ENCODE peak calls at places on chromosome 17, in four cellular contexts. I, M, P and G are unnamed samples.

GRCh38 chr17:75876938-75877751 is 1.2 kb downstream of the TRIM47 start:
- DNase-seq in I (peak; percentile 87), M (peak; percentile 74), P (peak; percentile 62), G (no peak)

GRCh38 chr17:43868236-43868994 is 21.4 kb downstream of the CD300LG start:
- DNase-seq in I (no peak), M (no peak), P (no peak), G (no peak)

GRCh38 chr17:67911038-67911782 is 85.1 kb downstream of the C17orf58 start:
- DNase-seq in I (no peak), M (no peak), P (no peak), G (no peak)

GRCh38 chr17:75642221-75643032 is 9.2 kb downstream of the SMIM5 start:
- DNase-seq in I (no peak), M (no peak), P (no peak), G (peak; percentile 68)

GRCh38 chr17:7438050-7438614 is 1.2 kb upstream of the FGF11 start:
- DNase-seq in I (no peak), M (no peak), P (no peak), G (peak; percentile 55)

GRCh38 chr17:8375738-8376259 is 705 bp downstream of the KRABD2 start:
- DNase-seq in I (no peak), M (no peak), P (no peak), G (no peak)

GRCh38 chr17:55265434-55266021 is 768 bp downstream of the HLF start:
- DNase-seq in I (no peak), M (no peak), P (peak; percentile 82), G (peak; percentile 14)

GRCh38 chr17:49729074-49729473 is 21.3 kb upstream of the SLC35B1 start:
- DNase-seq in I (no peak), M (no peak), P (no peak), G (no peak)

GRCh38 chr17:73998246-73999220 is 204.9 kb upstream of the RPL38 start:
- DNase-seq in I (peak; percentile 35), M (peak; percentile 44), P (peak; percentile 82), G (peak; percentile 84)

GRCh38 chr17:62565817-62566216 is 61.7 kb upstream of the MRC2 start:
- DNase-seq in I (no peak), M (no peak), P (no peak), G (no peak)

GRCh38 chr17:78739331-78739853 is 42.7 kb downstream of the CYTH1 start:
- DNase-seq in I (no peak), M (no peak), P (no peak), G (no peak)

GRCh38 chr17:60637683-60638082 is 37.7 kb downstream of the PPM1D start:
- DNase-seq in I (no peak), M (no peak), P (no peak), G (no peak)

GRCh38 chr17:60641126-60641525 is 36.5 kb upstream of the BCAS3 start:
- DNase-seq in I (no peak), M (no peak), P (no peak), G (no peak)

GRCh38 chr17:60641810-60642220 is 35.8 kb upstream of the BCAS3 start:
- DNase-seq in I (peak; percentile 78), M (peak; percentile 87), P (peak; percentile 75), G (peak; percentile 73)

GRCh38 chr17:60639019-60639330 is 38.7 kb upstream of the BCAS3 start:
- DNase-seq in I (no peak), M (no peak), P (no peak), G (no peak)

GRCh38 chr17:60640503-60640902 is 37.1 kb upstream of the BCAS3 start:
- DNase-seq in I (no peak), M (peak; percentile 50), P (no peak), G (no peak)
- TF ChIP-seq ELF1 in I (no peak), M (no peak), P (no peak), G (no peak)

GRCh38 chr17:48596000-48596734 is 2.6 kb upstream of the HOXB5 start:
- DNase-seq in I (no peak), M (no peak), P (no peak), G (no peak)
- TF ChIP-seq POLR2AphosphoS5 in I (no peak), M (no peak), P (no peak), G (no peak)

DNA sequence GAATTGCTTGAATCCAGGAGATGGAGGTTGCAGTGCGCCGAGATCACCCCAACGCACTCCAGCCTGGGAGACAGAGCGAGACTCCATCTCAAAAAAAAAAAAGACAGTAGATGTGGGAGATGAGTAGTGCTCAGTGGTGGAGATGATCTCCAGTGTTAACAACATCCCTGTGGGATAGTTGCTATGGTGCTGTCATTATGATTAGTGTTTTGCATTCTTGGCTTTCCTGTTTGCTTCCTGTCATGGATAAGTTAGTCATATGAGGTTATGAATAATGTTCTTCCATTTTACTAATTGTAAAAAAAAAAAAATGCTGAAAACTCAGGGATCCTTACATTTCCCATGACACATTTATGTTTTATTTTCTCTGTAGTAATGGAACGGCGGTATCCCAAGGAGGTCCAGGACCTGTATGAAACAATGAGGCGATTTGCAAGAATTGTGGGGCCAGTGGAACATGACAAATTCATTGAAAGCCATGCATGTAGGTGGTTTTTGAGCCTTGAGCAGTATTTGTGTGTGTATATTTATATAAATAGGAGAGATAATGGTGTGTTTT is 24.6 kb upstream of the DUSP14 start:
- DNase-seq in I (no peak), M (no peak), P (no peak), G (no peak)
- TF ChIP-seq ELF1 in I (no peak), M (no peak), P (no peak), G (no peak)

GRCh38 chr17:28902819-28903545 is at the start of gene DHRS13:
- DNase-seq in I (peak; percentile 91), M (peak; percentile 91), P (peak; percentile 99), G (peak; percentile 95)
- TF ChIP-seq POLR2AphosphoS5 in I (peak; percentile 74), M (no peak), P (no peak), G (peak; percentile 76)

DNA sequence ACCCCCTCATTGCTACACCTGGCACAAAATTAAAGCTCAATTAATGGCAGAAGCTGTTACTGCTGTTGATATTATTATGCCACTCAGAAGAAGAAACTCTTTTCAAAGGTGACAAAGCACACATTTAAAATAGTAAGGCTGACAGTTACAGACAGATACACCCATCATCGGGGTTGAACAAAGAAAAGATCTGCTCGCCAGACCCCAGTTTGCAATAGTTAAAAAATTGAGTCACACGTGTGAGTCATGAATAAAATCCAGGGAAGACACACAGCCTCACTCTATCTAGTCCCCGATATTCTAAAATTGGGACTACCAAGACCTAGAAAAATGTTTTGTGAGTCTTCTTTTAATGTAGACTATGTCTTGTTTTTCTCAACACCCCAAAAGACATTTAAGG is 330.0 kb upstream of the SOX9 start:
- DNase-seq in I (no peak), M (no peak), P (no peak), G (no peak)
- TF ChIP-seq ELF1 in I (no peak), M (no peak), P (no peak), G (no peak)

GRCh38 chr17:81710514-81711308 is 1.4 kb upstream of the SLC25A10 start:
- DNase-seq in I (no peak), M (peak; percentile 34), P (no peak), G (no peak)
- TF ChIP-seq POLR2AphosphoS5 in I (no peak), M (peak; percentile 23), P (no peak), G (no peak)

DNA sequence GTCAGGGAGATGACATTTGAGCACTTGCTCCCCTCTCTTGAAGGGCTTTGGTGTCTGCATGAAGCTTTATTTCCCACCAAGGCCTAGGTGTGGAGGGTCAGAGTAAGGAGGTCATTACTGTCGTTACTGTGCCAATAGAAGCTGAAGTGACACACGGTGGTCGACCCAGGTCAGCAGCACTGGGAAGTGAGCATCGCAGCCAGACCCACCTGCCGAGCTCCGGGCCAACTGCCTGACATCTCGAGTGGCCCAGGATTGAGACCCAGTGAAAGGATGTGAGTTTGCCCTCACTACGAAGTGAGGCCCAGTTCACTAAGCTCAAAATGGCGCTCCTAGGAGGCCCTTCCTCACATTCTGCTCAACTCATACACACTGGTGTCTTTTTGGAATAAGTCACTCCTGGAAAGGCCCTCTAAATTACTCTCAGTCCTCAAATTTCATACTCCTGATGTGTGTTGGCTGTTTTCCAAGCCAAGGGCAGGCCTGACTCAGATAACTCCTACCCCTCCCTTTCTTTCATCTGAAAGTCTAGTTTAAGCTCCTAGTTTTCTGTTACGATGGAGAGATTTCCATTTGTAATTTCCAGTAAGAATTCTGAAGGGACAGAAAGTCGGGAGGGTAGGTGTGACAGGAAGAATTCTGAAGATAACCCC is 200.4 kb downstream of the LGALS9B start:
- DNase-seq in I (no peak), M (no peak), P (no peak), G (peak; percentile 33)
- TF ChIP-seq ELF1 in I (no peak), M (no peak), P (no peak), G (no peak)

DNA sequence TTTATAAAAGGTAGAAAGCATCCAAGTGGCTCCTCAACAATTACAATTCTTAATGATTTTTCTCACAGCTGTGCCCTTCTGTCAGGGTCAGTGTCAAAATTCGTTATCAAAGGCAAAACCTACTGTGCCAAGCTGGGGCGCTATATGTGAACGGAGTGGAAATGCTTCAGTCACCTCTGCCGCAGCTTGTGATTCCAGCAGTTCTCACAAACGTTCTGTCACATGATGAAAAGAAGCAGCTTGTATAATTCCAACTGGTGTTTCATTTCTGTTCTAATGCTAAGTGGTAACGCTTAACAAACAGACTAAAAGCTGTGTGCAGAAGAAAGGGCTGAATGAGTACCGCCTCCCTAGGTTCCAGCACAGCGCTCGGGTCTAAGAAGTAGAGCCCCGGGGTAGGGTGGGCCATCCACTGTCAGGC is 14.2 kb downstream of the PLD6 start:
- DNase-seq in I (no peak), M (no peak), P (no peak), G (no peak)
- TF ChIP-seq POLR2AphosphoS5 in I (no peak), M (no peak), P (no peak), G (no peak)

DNA sequence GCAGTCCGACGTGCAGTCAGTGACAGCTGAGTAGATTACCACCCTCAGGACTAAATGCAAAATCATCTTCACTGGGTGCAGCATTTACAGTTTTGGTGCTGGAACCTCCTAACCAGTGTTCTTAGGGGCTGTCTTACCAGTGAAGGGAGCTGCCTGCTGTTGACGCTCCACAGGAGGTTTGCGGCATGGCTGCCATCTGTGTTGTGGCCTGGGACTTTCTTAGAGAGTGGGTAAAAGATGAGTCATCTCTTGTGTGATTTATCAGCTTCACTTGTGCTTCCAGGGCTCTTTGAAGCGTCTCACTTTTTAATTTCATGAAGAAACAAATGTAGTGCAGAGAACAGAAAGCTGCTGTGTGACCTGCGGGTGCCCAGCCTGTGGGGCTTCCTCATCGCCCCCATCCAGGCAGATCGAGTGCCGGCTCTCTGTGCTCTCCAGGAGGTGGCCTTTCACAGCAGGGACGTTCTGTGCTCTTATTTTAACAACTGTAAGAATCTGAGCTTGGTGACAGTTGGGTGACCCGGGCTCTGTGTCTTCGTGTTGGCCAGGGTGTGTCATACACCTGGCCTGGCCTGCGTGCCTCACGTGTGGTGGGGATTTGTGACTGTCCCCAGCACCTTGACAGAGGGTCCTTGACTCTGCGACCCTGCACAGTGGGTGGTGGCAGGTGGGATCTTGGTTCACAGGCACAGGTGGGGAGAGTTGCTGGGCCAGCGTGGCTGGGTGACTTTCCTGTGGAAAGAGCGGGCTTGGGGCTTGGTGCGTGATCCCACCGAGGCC is 24.3 kb upstream of the ZNF750 start:
- DNase-seq in I (peak; percentile 68), M (no peak), P (peak; percentile 70), G (peak; percentile 64)
- TF ChIP-seq ELF1 in I (no peak), M (no peak), P (no peak), G (no peak)